ENCODE peak calls at places on chromosomes 6 and 20, in six cellular contexts. O is stomach, I is SK-N-SH, E is lower lobe of right lung, F is ovary, D is ascending aorta. G is an unnamed sample.
A peak's percentile ranks its signal among the peaks of the same experiment; 100 is the strongest.

GRCh38 chr20:50338479-50339195 is 148.0 kb downstream of the CEBPB start:
- DNase-seq in O (no peak), I (no peak), E (no peak), F (no peak), D (no peak), G (no peak)

GRCh38 chr20:62196286-62196685 is 13.5 kb downstream of the MTG2 start:
- DNase-seq in O (no peak), I (no peak), E (peak; percentile 3), F (no peak), D (no peak), G (no peak)

GRCh38 chr6:9233686-9234085 is 798.3 kb upstream of the SLC35B3 start:
- DNase-seq in O (no peak), I (no peak), E (no peak), F (no peak), D (no peak), G (no peak)

GRCh38 chr20:48772183-48772976 is 55.4 kb downstream of the PREX1 start:
- DNase-seq in O (peak; percentile 42), I (no peak), E (peak; percentile 83), F (no peak), D (peak; percentile 77), G (peak; percentile 70)

GRCh38 chr20:62837790-62838458 is 21.1 kb downstream of the COL9A3 start:
- DNase-seq in O (peak; percentile 81), I (peak; percentile 92), E (peak; percentile 66), F (no peak), D (no peak), G (peak; percentile 17)

GRCh38 chr6:145886228-145886956 is 71.8 kb upstream of the FBXO30 start:
- DNase-seq in O (no peak), I (no peak), E (no peak), F (no peak), D (no peak), G (no peak)

GRCh38 chr20:48096957-48097890 is 311.9 kb upstream of the SULF2 start:
- DNase-seq in O (no peak), I (no peak), E (no peak), F (no peak), D (no peak), G (peak; percentile 20)

GRCh38 chr6:42366999-42367352 is 84.8 kb downstream of the TRERF1 start:
- DNase-seq in O (no peak), I (no peak), E (no peak), F (no peak), D (no peak), G (no peak)

GRCh38 chr6:152265651-152266050 is 371.5 kb downstream of the SYNE1 start:
- DNase-seq in O (no peak), I (no peak), E (no peak), F (no peak), D (no peak), G (no peak)

GRCh38 chr6:56752009-56752408 is 109.3 kb upstream of the DST start:
- DNase-seq in O (no peak), I (no peak), E (no peak), F (no peak), D (no peak), G (no peak)

GRCh38 chr6:151763303-151763702 is 44.2 kb upstream of the ESR1 start:
- DNase-seq in O (no peak), I (peak; percentile 6), E (no peak), F (no peak), D (no peak), G (no peak)

GRCh38 chr20:46823271-46823747 is 71.3 kb upstream of the EYA2 start:
- DNase-seq in O (peak; percentile 47), I (no peak), E (no peak), F (no peak), D (no peak), G (no peak)

GRCh38 chr6:25971187-25971811 is 8.7 kb downstream of the TRIM38 start:
- DNase-seq in O (no peak), I (no peak), E (no peak), F (no peak), D (peak; percentile 81), G (no peak)

GRCh38 chr6:16473908-16474791 is 235.8 kb downstream of the GMPR start:
- DNase-seq in O (no peak), I (no peak), E (no peak), F (no peak), D (no peak), G (no peak)

GRCh38 chr6:2843138-2843740 is 1.6 kb upstream of the SERPINB1 start:
- DNase-seq in O (no peak), I (no peak), E (no peak), F (no peak), D (peak; percentile 46), G (no peak)

GRCh38 chr6:113873043-113873667 is 16.0 kb downstream of the MARCKS start:
- DNase-seq in O (peak; percentile 76), I (no peak), E (peak; percentile 66), F (no peak), D (peak; percentile 72), G (peak; percentile 34)

DNA sequence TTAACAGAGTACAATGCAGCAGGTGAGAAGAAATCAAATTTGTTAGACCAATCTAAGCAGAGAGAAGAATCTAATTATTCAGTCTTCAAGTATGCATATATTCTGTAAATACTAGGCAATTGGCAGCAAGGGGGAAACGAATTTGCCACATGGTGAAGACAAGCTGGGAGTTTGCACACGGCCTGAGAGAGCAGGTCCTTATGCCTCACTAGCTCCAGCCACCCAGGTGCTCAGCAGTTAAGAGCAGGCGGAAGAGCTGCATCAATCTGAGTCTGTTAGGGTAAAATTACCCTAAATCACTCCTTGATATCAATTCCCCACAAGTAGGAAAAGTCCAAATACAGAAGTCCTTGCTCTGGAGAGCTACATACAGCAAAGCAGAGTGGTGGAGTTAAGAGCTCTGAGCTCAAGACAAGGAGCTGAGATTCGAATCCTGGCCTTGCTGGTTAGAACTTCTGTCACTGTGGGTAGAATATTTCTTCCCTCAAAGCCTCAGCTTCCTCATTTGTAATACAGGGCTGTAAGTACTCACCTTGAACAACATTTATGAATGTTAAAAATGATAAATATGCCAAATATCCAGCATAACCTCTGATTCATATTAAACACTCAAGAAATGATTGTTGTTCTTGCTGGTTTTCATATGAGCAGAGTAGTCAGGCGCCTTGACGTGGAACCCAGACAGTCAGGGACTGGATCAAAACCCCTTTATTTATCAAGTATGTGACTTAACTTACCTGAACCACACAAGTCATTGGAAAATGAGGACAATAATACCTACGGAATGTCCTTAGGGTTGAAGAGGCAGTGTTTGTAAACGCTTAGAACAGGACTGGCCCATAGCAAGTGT is 444.2 kb downstream of the CDH26 start:
- DNase-seq in O (no peak), I (no peak), E (no peak), F (no peak), D (no peak), G (no peak)
- H3K9me3 ChIP-seq in O (no peaks in the 10 kb centered on the region), I (no peaks in the 10 kb centered on the region), E (no peaks in the 10 kb centered on the region), F (no peaks in the 10 kb centered on the region), D (no peaks in the 10 kb centered on the region), G (peaks cover 12% of the 10 kb centered on the region)

GRCh38 chr20:58531657-58532056 is 16.5 kb upstream of the APCDD1L start:
- DNase-seq in O (no peak), I (no peak), E (no peak), F (no peak), D (no peak), G (no peak)
- H3K9me3 ChIP-seq in O (peaks cover 34% of the 10 kb centered on the region), I (peaks cover 40% of the 10 kb centered on the region), E (peaks cover 28% of the 10 kb centered on the region), F (no peaks in the 10 kb centered on the region), D (peaks cover 27% of the 10 kb centered on the region), G (peaks cover 33% of the 10 kb centered on the region)

GRCh38 chr6:118602300-118602699 is 49.1 kb downstream of the CEP85L start:
- DNase-seq in O (no peak), I (no peak), E (no peak), F (no peak), D (no peak), G (no peak)

GRCh38 chr6:118598324-118598723 is 50.2 kb downstream of the PLN start:
- DNase-seq in O (no peak), I (no peak), E (no peak), F (no peak), D (no peak), G (no peak)

GRCh38 chr6:118606268-118606667 is 45.1 kb downstream of the CEP85L start:
- DNase-seq in O (no peak), I (no peak), E (no peak), F (no peak), D (no peak), G (no peak)

GRCh38 chr6:118606858-118607257 is 44.5 kb downstream of the CEP85L start:
- DNase-seq in O (no peak), I (no peak), E (no peak), F (no peak), D (no peak), G (no peak)

DNA sequence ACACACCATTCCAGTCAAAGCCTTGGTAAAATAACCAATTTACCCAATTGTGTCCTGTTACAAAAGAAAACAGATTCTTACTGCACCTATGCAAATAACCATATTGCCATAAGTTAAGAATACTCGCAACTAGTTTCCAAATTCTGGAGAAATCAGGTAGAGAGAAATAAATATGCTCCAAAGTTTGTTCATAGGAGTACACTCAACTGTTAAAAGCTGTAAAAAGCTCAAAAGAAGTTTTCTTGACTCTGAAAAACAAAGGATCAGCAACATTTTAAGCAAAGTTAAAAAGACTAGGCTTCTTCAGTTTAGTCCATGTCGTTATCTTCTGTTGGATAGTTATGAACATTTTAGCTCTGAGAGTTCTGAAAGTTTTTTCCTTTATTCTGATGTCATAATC is 48.0 kb downstream of the CEP85L start:
- DNase-seq in O (no peak), I (no peak), E (no peak), F (no peak), D (no peak), G (no peak)
- H3K9me3 ChIP-seq in O (no peaks in the 10 kb centered on the region), I (no peaks in the 10 kb centered on the region), E (no peaks in the 10 kb centered on the region), F (no peaks in the 10 kb centered on the region), D (no peaks in the 10 kb centered on the region), G (no peaks in the 10 kb centered on the region)

GRCh38 chr6:158290040-158290439 is 22.2 kb upstream of the TULP4 start:
- DNase-seq in O (no peak), I (no peak), E (no peak), F (no peak), D (no peak), G (no peak)
- H3K9me3 ChIP-seq in O (no peaks in the 10 kb centered on the region), I (peaks cover 10% of the 10 kb centered on the region), E (no peaks in the 10 kb centered on the region), F (no peaks in the 10 kb centered on the region), D (no peaks in the 10 kb centered on the region), G (no peaks in the 10 kb centered on the region)

GRCh38 chr6:61210549-61210948 is 1075.5 kb downstream of the KHDRBS2 start:
- DNase-seq in O (no peak), I (no peak), E (no peak), F (no peak), D (no peak), G (no peak)
- H3K9me3 ChIP-seq in O (peaks cover 4% of the 10 kb centered on the region), I (peaks cover 12% of the 10 kb centered on the region), E (peaks cover 27% of the 10 kb centered on the region), F (no peaks in the 10 kb centered on the region), D (no peaks in the 10 kb centered on the region), G (no peaks in the 10 kb centered on the region)

GRCh38 chr6:88953550-88954386 is 9.7 kb downstream of the RNGTT start:
- DNase-seq in O (no peak), I (no peak), E (no peak), F (no peak), D (no peak), G (no peak)

DNA sequence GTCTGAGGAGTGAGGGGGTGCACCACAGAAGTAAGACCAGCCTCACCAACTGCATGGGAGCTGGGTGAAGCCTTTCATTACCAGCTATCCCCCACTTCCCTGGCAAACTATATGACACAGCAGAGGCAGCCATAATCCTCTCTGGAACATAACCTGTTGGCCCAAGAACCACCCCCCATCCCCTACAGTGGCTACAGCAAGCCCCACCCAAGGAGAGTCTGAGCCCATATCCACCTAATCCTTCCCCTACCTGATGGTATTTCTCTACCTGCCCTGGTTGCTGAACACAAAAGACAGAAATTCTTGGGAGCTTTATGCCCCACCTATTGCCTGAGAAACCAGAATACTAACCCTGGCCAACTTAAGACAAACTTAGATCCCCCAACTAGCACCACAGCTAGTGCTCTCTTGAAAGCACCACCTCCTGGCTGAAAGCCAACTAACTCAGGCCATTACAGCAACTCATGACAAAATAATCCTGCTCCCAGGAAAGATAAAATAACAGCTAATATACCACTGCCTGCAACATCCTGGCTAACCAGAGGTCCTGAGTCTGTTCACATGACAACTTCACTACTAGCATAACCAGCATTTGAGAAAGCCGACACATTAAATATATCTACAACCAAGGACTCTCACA is 11.2 kb downstream of the RNGTT start:
- DNase-seq in O (no peak), I (no peak), E (no peak), F (no peak), D (no peak), G (no peak)
- H3K9me3 ChIP-seq in O (no peaks in the 10 kb centered on the region), I (no peaks in the 10 kb centered on the region), E (peaks cover 15% of the 10 kb centered on the region), F (peaks cover 5% of the 10 kb centered on the region), D (peaks cover 18% of the 10 kb centered on the region), G (peaks cover 33% of the 10 kb centered on the region)